ENCODE peak calls at places on chromosomes 7 and 10, in eight cellular contexts. D, H, Q, U, A, I, V and S are unnamed samples.

GRCh38 chr10:31262672-31263071 is 56.3 kb upstream of the ZEB1 start:
- DNase-seq in D (no peak), H (no peak), Q (no peak), U (no peak), A (no peak), I (no peak), V (no peak), S (no peak)

GRCh38 chr7:38123494-38123893 is 54.6 kb upstream of the STARD3NL start:
- DNase-seq in D (no peak), H (no peak), Q (no peak), U (no peak), A (no peak), I (no peak), V (no peak), S (no peak)

GRCh38 chr10:129099992-129100391 is 367.0 kb upstream of the MGMT start:
- DNase-seq in D (no peak), H (no peak), Q (no peak), U (no peak), A (no peak), I (no peak), V (no peak), S (no peak)

GRCh38 chr10:83545901-83546391 is 593.4 kb upstream of the GHITM start:
- DNase-seq in D (no peak), H (peak), Q (no peak), U (no peak), A (no peak), I (no peak), V (no peak), S (no peak)

GRCh38 chr7:43294080-43294630 is 181.7 kb downstream of the HECW1 start:
- DNase-seq in D (peak), H (no peak), Q (no peak), U (peak), A (no peak), I (peak), V (no peak), S (peak)

GRCh38 chr7:128841961-128842673 is 11.9 kb downstream of the FLNC start:
- DNase-seq in D (no peak), H (no peak), Q (no peak), U (no peak), A (no peak), I (peak), V (no peak), S (no peak)

GRCh38 chr10:97291357-97292096 is 910 bp downstream of the ARHGAP19 start:
- DNase-seq in D (no peak), H (no peak), Q (no peak), U (no peak), A (no peak), I (no peak), V (no peak), S (no peak)

GRCh38 chr10:48645600-48645999 is 39.1 kb upstream of the WDFY4 start:
- DNase-seq in D (no peak), H (no peak), Q (no peak), U (no peak), A (no peak), I (no peak), V (no peak), S (no peak)

GRCh38 chr10:27679996-27680395 is 65.6 kb downstream of the MKX start:
- DNase-seq in D (no peak), H (no peak), Q (no peak), U (no peak), A (no peak), I (no peak), V (no peak), S (no peak)